ENCODE peak calls at places on chromosomes 4 and X, in ten cellular contexts. B is endothelial cell; G is psoas muscle; V is NCI-H524 treated with DMSO at 0.1 percent for 48 hours; U is HTR-8/SVneo; S is Calu3; R is HCT116; X is epithelial cell of esophagus; Q is activated CD8-positive, alpha-beta memory T cell treated with anti-CD3 and anti-CD28 coated beads, Interleukin-2, amount 50 U/mL, for 4 hours; M is AG08396. L is an unnamed sample.

GRCh38 chr4:119692001-119692400 is 63.4 kb upstream of the PDE5A start:
- DNase-seq in R (no peak), V (no peak), X (peak), S (no peak), B (no peak), G (no peak), M (peak), Q (no peak), U (no peak), L (peak)

GRCh38 chrX:35380808-35381700 is 417.1 kb upstream of the MAGEB16 start:
- DNase-seq in S (no peak), V (peak), R (no peak), M (no peak), G (no peak), Q (no peak), U (no peak), X (peak), B (no peak), L (no peak)

GRCh38 chrX:115423091-115423490 is 133.6 kb downstream of the LUZP4 start:
- DNase-seq in B (no peak), U (no peak), S (no peak), X (no peak), M (no peak), G (no peak), V (no peak), Q (no peak), R (no peak), L (no peak)

GRCh38 chrX:63784902-63785692 is at the start of gene ARHGEF9:
- DNase-seq in V (peak), B (peak), R (no peak), S (no peak), U (no peak), X (no peak), G (no peak), Q (no peak), M (peak), L (no peak)

GRCh38 chr4:119040711-119041185 is 94.9 kb upstream of the MYOZ2 start:
- DNase-seq in B (no peak), V (no peak), R (no peak), M (peak), G (peak), X (peak), Q (no peak), U (no peak), S (no peak), L (no peak)

GRCh38 chrX:110863883-110864282 is 68.3 kb upstream of the CHRDL1 start:
- DNase-seq in U (no peak), X (no peak), B (no peak), M (no peak), V (no peak), R (no peak), Q (no peak), S (no peak), G (no peak), L (no peak)

GRCh38 chr4:66564901-66565648 is 894.8 kb upstream of the EPHA5 start:
- DNase-seq in M (peak), R (no peak), G (no peak), S (no peak), Q (no peak), U (no peak), X (peak), V (no peak), B (no peak), L (no peak)

GRCh38 chr4:217891-218290 is 87.4 kb downstream of the ZNF732 start:
- DNase-seq in U (no peak), X (no peak), G (no peak), Q (no peak), S (no peak), V (no peak), R (no peak), M (no peak), B (no peak), L (no peak)

GRCh38 chr4:164621886-164622521 is 131.9 kb upstream of the SMIM31 start:
- DNase-seq in X (peak), S (no peak), U (no peak), M (no peak), B (no peak), R (no peak), G (no peak), Q (no peak), V (no peak), L (no peak)

GRCh38 chr4:142293536-142293935 is 552.6 kb downstream of the INPP4B start:
- DNase-seq in R (no peak), M (no peak), U (peak), G (no peak), X (no peak), Q (no peak), V (no peak), S (no peak), B (no peak), L (no peak)

GRCh38 chrX:139738581-139738980 is 30.6 kb upstream of the MCF2 start:
- DNase-seq in Q (no peak), X (peak), G (no peak), M (no peak), S (no peak), B (no peak), V (no peak), R (no peak), U (no peak), L (no peak)

GRCh38 chr4:83054928-83055327 is 19.9 kb downstream of the COPS4 start:
- DNase-seq in B (no peak), M (no peak), Q (no peak), S (peak), R (peak), U (no peak), X (peak), G (no peak), V (no peak), L (no peak)

GRCh38 chrX:96924581-96924980 is 40.9 kb downstream of the RPA4 start:
- DNase-seq in X (no peak), R (no peak), S (no peak), G (no peak), V (no peak), Q (no peak), B (no peak), U (no peak), M (no peak), L (no peak)

L was measured in ascending aorta.